ENCODE peak calls at places on chromosome 5, in seven cellular contexts. F, K, B, J, U, V and A are unnamed samples.

GRCh38 chr5:156036640-156037039 is 290.3 kb upstream of the SGCD start:
- DNase-seq in F (no peak), K (no peak), B (no peak), J (no peak), U (no peak), V (no peak), A (no peak)

GRCh38 chr5:148094336-148094735 is 30.6 kb downstream of the SPINK5 start:
- DNase-seq in F (no peak), K (no peak), B (no peak), J (no peak), U (no peak), V (no peak), A (no peak)

GRCh38 chr5:3197237-3197636 is 398.4 kb upstream of the IRX1 start:
- DNase-seq in F (no peak), K (no peak), B (no peak), J (no peak), U (no peak), V (no peak), A (no peak)

GRCh38 chr5:163938595-163938994 is 433.2 kb downstream of the MAT2B start:
- DNase-seq in F (no peak), K (no peak), B (no peak), J (no peak), U (no peak), V (no peak), A (no peak)

GRCh38 chr5:144284036-144284435 is 113.4 kb downstream of the KCTD16 start:
- DNase-seq in F (no peak), K (no peak), B (no peak), J (no peak), U (no peak), V (no peak), A (no peak)

GRCh38 chr5:75716715-75717081 is 539 bp downstream of the POC5 start:
- DNase-seq in F (no peak), K (no peak), B (no peak), J (no peak), U (no peak), V (no peak), A (no peak)

GRCh38 chr5:140240987-140241706 is 61.8 kb downstream of the PFDN1 start:
- DNase-seq in F (peak; percentile 84), K (peak; percentile 89), B (peak; percentile 89), J (peak; percentile 34), U (no peak), V (peak; percentile 92), A (peak; percentile 90)

GRCh38 chr5:177327539-177328522 is 16.1 kb upstream of the MXD3 start:
- DNase-seq in F (no peak), K (no peak), B (no peak), J (no peak), U (no peak), V (no peak), A (peak; percentile 77)

GRCh38 chr5:179298181-179298993 is 46.9 kb downstream of the ADAMTS2 start:
- DNase-seq in F (no peak), K (no peak), B (no peak), J (no peak), U (no peak), V (no peak), A (no peak)

GRCh38 chr5:154117050-154117449 is 73.5 kb upstream of the GALNT10 start:
- DNase-seq in F (no peak), K (no peak), B (no peak), J (no peak), U (no peak), V (no peak), A (no peak)

GRCh38 chr5:79070002-79070567 is 518 bp downstream of the BHMT2 start:
- DNase-seq in F (peak; percentile 14), K (peak; percentile 27), B (no peak), J (no peak), U (no peak), V (no peak), A (peak; percentile 16)

GRCh38 chr5:44943637-44944036 is 134.9 kb downstream of the MRPS30 start:
- DNase-seq in F (no peak), K (no peak), B (no peak), J (no peak), U (no peak), V (no peak), A (no peak)

GRCh38 chr5:80736730-80737129 is 81.9 kb upstream of the DHFR start:
- DNase-seq in F (no peak), K (no peak), B (no peak), J (peak; percentile 21), U (no peak), V (no peak), A (no peak)

GRCh38 chr5:17127743-17128231 is 89.6 kb upstream of the BASP1 start:
- DNase-seq in F (no peak), K (no peak), B (no peak), J (peak; percentile 87), U (no peak), V (no peak), A (peak; percentile 86)

GRCh38 chr5:127938746-127939145 is 144.8 kb upstream of the SLC12A2 start:
- DNase-seq in F (no peak), K (no peak), B (no peak), J (no peak), U (no peak), V (no peak), A (no peak)

GRCh38 chr5:159341914-159342313 is 11.6 kb upstream of the IL12B start:
- DNase-seq in F (peak; percentile 58), K (peak; percentile 76), B (no peak), J (peak; percentile 61), U (no peak), V (no peak), A (peak; percentile 76)

GRCh38 chr5:167488371-167488770 is 803.1 kb upstream of the WWC1 start:
- DNase-seq in F (no peak), K (no peak), B (no peak), J (no peak), U (no peak), V (no peak), A (no peak)

GRCh38 chr5:151551985-151552384 is 39.1 kb downstream of the FAT2 start:
- DNase-seq in F (no peak), K (no peak), B (no peak), J (no peak), U (no peak), V (no peak), A (no peak)

GRCh38 chr5:78698218-78698751 is 49.7 kb upstream of the LHFPL2 start:
- DNase-seq in F (peak; percentile 77), K (peak; percentile 71), B (no peak), J (no peak), U (no peak), V (no peak), A (peak; percentile 94)

GRCh38 chr5:128081111-128081865 is 2.3 kb upstream of the SLC12A2 start:
- DNase-seq in F (no peak), K (no peak), B (no peak), J (peak; percentile 42), U (no peak), V (no peak), A (no peak)

GRCh38 chr5:61449756-61450155 is 117.7 kb downstream of the ZSWIM6 start:
- DNase-seq in F (no peak), K (no peak), B (no peak), J (no peak), U (no peak), V (no peak), A (no peak)

GRCh38 chr5:180222056-180222455 is 13.0 kb upstream of the RASGEF1C start:
- DNase-seq in F (no peak), K (no peak), B (no peak), J (no peak), U (no peak), V (no peak), A (no peak)

GRCh38 chr5:138241688-138242547 is 28.8 kb upstream of the CDC23 start:
- DNase-seq in F (no peak), K (peak; percentile 22), B (peak; percentile 35), J (no peak), U (no peak), V (no peak), A (peak; percentile 31)

GRCh38 chr5:32027717-32028321 is 146.3 kb downstream of the GOLPH3 start:
- DNase-seq in F (peak; percentile 99), K (peak; percentile 86), B (no peak), J (peak; percentile 47), U (no peak), V (peak; percentile 94), A (peak; percentile 99)

GRCh38 chr5:160171656-160172055 is 52.4 kb upstream of the PWWP2A start:
- DNase-seq in F (no peak), K (no peak), B (no peak), J (no peak), U (no peak), V (no peak), A (peak; percentile 70)

GRCh38 chr5:120447706-120448239 is 16.3 kb upstream of the PRR16 start:
- DNase-seq in F (no peak), K (no peak), B (no peak), J (no peak), U (no peak), V (no peak), A (no peak)